ENCODE peak calls at places on chromosomes 1 and 21, in eight cellular contexts. One of them, this sample, is unnamed.

GRCh38 chr1:200488375-200489165 is 78.7 kb upstream of the ZNF281 start:
- DNase-seq in NB4: peak; percentile 67
- DNase-seq in AG20443: peak; percentile 73
- DNase-seq in NCI-H1436: peak; percentile 74
- DNase-seq in T-helper 1 cell: no peak
- DNase-seq in GM12864: peak; percentile 25
- DNase-seq in iris pigment epithelial cell: peak; percentile 82
- DNase-seq in fibroblast of mammary gland: peak; percentile 83
- DNase-seq in this sample: peak; percentile 54

GRCh38 chr1:162878000-162878596 is 17.1 kb upstream of the CCDC190 start:
- DNase-seq in fibroblast of mammary gland: peak; percentile 87
- DNase-seq in NB4: peak; percentile 70
- DNase-seq in iris pigment epithelial cell: peak; percentile 87
- DNase-seq in GM12864: no peak
- DNase-seq in NCI-H1436: peak; percentile 71
- DNase-seq in T-helper 1 cell: no peak
- DNase-seq in AG20443: peak; percentile 79
- DNase-seq in this sample: peak; percentile 37

GRCh38 chr21:41777934-41778815 is 11.3 kb upstream of the RIPK4 start:
- DNase-seq in T-helper 1 cell: no peak
- DNase-seq in NB4: peak; percentile 52
- DNase-seq in GM12864: no peak
- DNase-seq in AG20443: peak; percentile 93
- DNase-seq in NCI-H1436: peak; percentile 71
- DNase-seq in fibroblast of mammary gland: peak; percentile 21
- DNase-seq in iris pigment epithelial cell: peak; percentile 78
- DNase-seq in this sample: no peak

GRCh38 chr1:185439727-185440415 is 122.8 kb upstream of the IVNS1ABP start:
- DNase-seq in iris pigment epithelial cell: peak; percentile 92
- DNase-seq in NB4: no peak
- DNase-seq in NCI-H1436: no peak
- DNase-seq in T-helper 1 cell: no peak
- DNase-seq in GM12864: peak; percentile 18
- DNase-seq in AG20443: peak; percentile 68
- DNase-seq in fibroblast of mammary gland: peak; percentile 60
- DNase-seq in this sample: peak; percentile 72

GRCh38 chr1:28973850-28974841 is 59.8 kb downstream of the EPB41 start:
- DNase-seq in AG20443: peak; percentile 10
- DNase-seq in NB4: no peak
- DNase-seq in iris pigment epithelial cell: peak; percentile 65
- DNase-seq in GM12864: no peak
- DNase-seq in fibroblast of mammary gland: peak; percentile 72
- DNase-seq in T-helper 1 cell: no peak
- DNase-seq in NCI-H1436: no peak
- DNase-seq in this sample: no peak

GRCh38 chr1:171515299-171515698 is 30.0 kb downstream of the PRRC2C start:
- DNase-seq in fibroblast of mammary gland: no peak
- DNase-seq in NCI-H1436: no peak
- DNase-seq in iris pigment epithelial cell: no peak
- DNase-seq in T-helper 1 cell: no peak
- DNase-seq in AG20443: no peak
- DNase-seq in NB4: no peak
- DNase-seq in GM12864: no peak
- DNase-seq in this sample: no peak

GRCh38 chr21:44407493-44407892 is 47.8 kb upstream of the LRRC3 start:
- DNase-seq in NB4: no peak
- DNase-seq in NCI-H1436: no peak
- DNase-seq in iris pigment epithelial cell: no peak
- DNase-seq in AG20443: peak; percentile 5
- DNase-seq in GM12864: no peak
- DNase-seq in T-helper 1 cell: no peak
- DNase-seq in fibroblast of mammary gland: no peak
- DNase-seq in this sample: no peak

GRCh38 chr1:220367833-220368232 is 95.6 kb upstream of the RAB3GAP2 start:
- DNase-seq in T-helper 1 cell: no peak
- DNase-seq in NB4: no peak
- DNase-seq in fibroblast of mammary gland: peak; percentile 51
- DNase-seq in GM12864: no peak
- DNase-seq in NCI-H1436: no peak
- DNase-seq in iris pigment epithelial cell: peak; percentile 8
- DNase-seq in AG20443: no peak
- DNase-seq in this sample: no peak

GRCh38 chr1:113021430-113022085 is 51.4 kb upstream of the LRIG2 start:
- DNase-seq in T-helper 1 cell: no peak
- DNase-seq in GM12864: no peak
- DNase-seq in NB4: peak; percentile 25
- DNase-seq in iris pigment epithelial cell: peak; percentile 59
- DNase-seq in NCI-H1436: no peak
- DNase-seq in fibroblast of mammary gland: peak; percentile 32
- DNase-seq in AG20443: peak; percentile 51
- DNase-seq in this sample: no peak

GRCh38 chr1:15950763-15951295 is 25.1 kb downstream of the ZBTB17 start:
- DNase-seq in NB4: peak; percentile 54
- DNase-seq in iris pigment epithelial cell: peak; percentile 75
- DNase-seq in fibroblast of mammary gland: peak; percentile 51
- DNase-seq in NCI-H1436: no peak
- DNase-seq in T-helper 1 cell: peak; percentile 50
- DNase-seq in AG20443: peak; percentile 69
- DNase-seq in GM12864: no peak
- DNase-seq in this sample: peak; percentile 65

GRCh38 chr1:201648066-201648910 is 109.4 kb downstream of the NAV1 start:
- DNase-seq in T-helper 1 cell: no peak
- DNase-seq in GM12864: no peak
- DNase-seq in fibroblast of mammary gland: peak; percentile 79
- DNase-seq in NB4: no peak
- DNase-seq in AG20443: peak; percentile 83
- DNase-seq in iris pigment epithelial cell: peak; percentile 77
- DNase-seq in NCI-H1436: peak; percentile 82
- DNase-seq in this sample: no peak

GRCh38 chr21:45834821-45835293 is 146.7 kb upstream of the COL6A1 start:
- DNase-seq in GM12864: no peak
- DNase-seq in T-helper 1 cell: no peak
- DNase-seq in iris pigment epithelial cell: no peak
- DNase-seq in fibroblast of mammary gland: no peak
- DNase-seq in NB4: no peak
- DNase-seq in AG20443: no peak
- DNase-seq in NCI-H1436: no peak
- DNase-seq in this sample: no peak

GRCh38 chr21:14874379-14874778 is 190.4 kb downstream of the NRIP1 start:
- DNase-seq in AG20443: no peak
- DNase-seq in NB4: no peak
- DNase-seq in GM12864: no peak
- DNase-seq in T-helper 1 cell: no peak
- DNase-seq in iris pigment epithelial cell: no peak
- DNase-seq in fibroblast of mammary gland: no peak
- DNase-seq in NCI-H1436: no peak
- DNase-seq in this sample: no peak

GRCh38 chr1:34763142-34763781 is 3.7 kb downstream of the GJB4 start:
- DNase-seq in NCI-H1436: no peak
- DNase-seq in GM12864: no peak
- DNase-seq in T-helper 1 cell: no peak
- DNase-seq in iris pigment epithelial cell: peak; percentile 34
- DNase-seq in AG20443: peak; percentile 55
- DNase-seq in fibroblast of mammary gland: peak; percentile 9
- DNase-seq in NB4: no peak
- DNase-seq in this sample: no peak

GRCh38 chr1:26049531-26050254 is 3.8 kb upstream of the SLC30A2 start:
- DNase-seq in NCI-H1436: no peak
- DNase-seq in GM12864: no peak
- DNase-seq in iris pigment epithelial cell: peak; percentile 9
- DNase-seq in NB4: no peak
- DNase-seq in fibroblast of mammary gland: peak; percentile 18
- DNase-seq in AG20443: peak; percentile 49
- DNase-seq in T-helper 1 cell: no peak
- DNase-seq in this sample: no peak

GRCh38 chr1:43796111-43796581 is 88.8 kb downstream of the ST3GAL3 start:
- DNase-seq in AG20443: peak; percentile 71
- DNase-seq in NB4: peak; percentile 69
- DNase-seq in iris pigment epithelial cell: peak; percentile 80
- DNase-seq in T-helper 1 cell: no peak
- DNase-seq in NCI-H1436: no peak
- DNase-seq in fibroblast of mammary gland: peak; percentile 64
- DNase-seq in GM12864: no peak
- DNase-seq in this sample: no peak

This sample was measured in activated CD8-positive, alpha-beta T cell treated with anti-CD3 and anti-CD28 coated beads, Interleukin-2, amount 10 ng/mL, durations not matched to agents 7 days and 5 days.